ENCODE peak calls at places on chromosomes 13 and 19, in five cellular contexts. M, H, Q, A and P are unnamed samples.

GRCh38 chr19:49986354-49986753 is 25.4 kb upstream of the SIGLEC11 start:
- DNase-seq in Q (no peak), A (no peak), M (no peak), H (no peak), P (no peak)

GRCh38 chr19:28014821-28015405 is 1198.0 kb downstream of the UQCRFS1 start:
- DNase-seq in M (no peak), Q (no peak), A (no peak), H (no peak), P (no peak)

GRCh38 chr13:44232729-44233128 is 140.9 kb upstream of the SERP2 start:
- DNase-seq in A (no peak), H (no peak), M (no peak), Q (no peak), P (no peak)

GRCh38 chr13:48086272-48086671 is 8.6 kb downstream of the MED4 start:
- DNase-seq in H (no peak), A (no peak), Q (no peak), M (no peak), P (no peak)

GRCh38 chr19:38711726-38712153 is 32.5 kb downstream of the CAPN12 start:
- DNase-seq in H (no peak), A (no peak), Q (no peak), M (no peak), P (peak; percentile 97)

GRCh38 chr19:33497151-33497777 is 24.3 kb downstream of the PEPD start:
- DNase-seq in Q (peak; percentile 16), M (no peak), A (no peak), H (no peak), P (no peak)

GRCh38 chr19:10070730-10071446 is 15.2 kb upstream of the SHFL start:
- DNase-seq in H (no peak), M (no peak), Q (no peak), A (no peak), P (no peak)

GRCh38 chr19:9848060-9848459 is 12.9 kb downstream of the PIN1 start:
- DNase-seq in H (no peak), A (no peak), Q (peak; percentile 81), M (no peak), P (no peak)

GRCh38 chr19:50817941-50818858 is 5.4 kb downstream of the KLK1 start:
- DNase-seq in H (peak; percentile 67), Q (peak; percentile 95), A (peak; percentile 63), M (peak; percentile 65), P (no peak)

DNA sequence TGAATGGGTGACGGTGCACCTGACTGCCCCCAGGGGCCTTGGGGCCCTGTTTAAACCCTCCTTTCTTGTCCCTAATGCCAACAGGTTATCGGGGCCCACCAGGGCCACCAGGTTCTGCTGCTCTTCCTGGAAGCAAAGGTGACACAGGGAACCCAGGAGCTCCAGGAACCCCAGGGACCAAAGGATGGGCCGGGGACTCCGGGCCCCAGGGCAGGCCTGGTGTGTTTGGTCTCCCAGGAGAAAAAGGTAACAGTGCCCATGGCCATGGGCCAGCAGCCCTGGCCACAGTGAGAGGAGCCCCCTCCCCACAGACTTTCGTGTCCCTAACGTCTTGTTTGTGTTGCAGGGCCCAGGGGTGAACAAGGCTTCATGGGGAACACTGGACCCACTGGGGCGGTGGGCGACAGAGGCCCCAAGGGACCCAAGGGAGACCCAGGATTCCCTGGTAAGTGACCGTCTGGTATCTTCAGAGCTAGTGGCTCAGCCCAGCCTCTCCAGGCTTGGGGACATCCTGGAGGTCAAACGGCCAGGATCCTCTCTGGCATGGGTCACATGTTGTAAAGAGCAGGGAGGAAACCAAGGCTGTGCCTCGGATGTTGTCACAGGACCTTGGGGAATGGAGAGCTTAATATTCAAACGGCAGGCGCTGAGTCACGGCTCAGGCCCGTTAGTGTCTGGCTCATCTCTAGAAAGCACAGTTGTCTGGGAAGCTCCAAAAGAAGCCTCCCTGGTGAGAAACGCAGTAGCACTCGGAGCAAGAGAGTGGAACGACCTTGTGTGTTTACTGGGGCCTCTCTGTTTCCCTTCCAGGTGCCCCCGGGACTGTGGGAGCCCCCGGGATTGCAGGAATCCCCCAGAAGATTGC is 58.3 kb downstream of the RAB20 start:
- DNase-seq in M (no peak), Q (no peak), H (no peak), A (no peak), P (peak; percentile 12)
- TF ChIP-seq RAD21 in M (no peak), Q (no peak), H (no peak), A (no peak), P (no peak)

GRCh38 chr19:46755077-46755852 is 9.0 kb upstream of the STRN4 start:
- DNase-seq in Q (no peak), M (no peak), A (no peak), H (no peak), P (peak; percentile 77)

GRCh38 chr19:46753420-46754155 is 7.3 kb upstream of the STRN4 start:
- DNase-seq in H (peak; percentile 64), A (no peak), Q (peak; percentile 77), M (no peak), P (no peak)

GRCh38 chr19:46759817-46760333 is 13.6 kb upstream of the STRN4 start:
- DNase-seq in A (no peak), Q (no peak), M (no peak), H (peak; percentile 86), P (peak; percentile 97)

GRCh38 chr19:46756544-46756888 is 10.3 kb upstream of the STRN4 start:
- DNase-seq in Q (no peak), M (no peak), H (no peak), A (no peak), P (no peak)

DNA sequence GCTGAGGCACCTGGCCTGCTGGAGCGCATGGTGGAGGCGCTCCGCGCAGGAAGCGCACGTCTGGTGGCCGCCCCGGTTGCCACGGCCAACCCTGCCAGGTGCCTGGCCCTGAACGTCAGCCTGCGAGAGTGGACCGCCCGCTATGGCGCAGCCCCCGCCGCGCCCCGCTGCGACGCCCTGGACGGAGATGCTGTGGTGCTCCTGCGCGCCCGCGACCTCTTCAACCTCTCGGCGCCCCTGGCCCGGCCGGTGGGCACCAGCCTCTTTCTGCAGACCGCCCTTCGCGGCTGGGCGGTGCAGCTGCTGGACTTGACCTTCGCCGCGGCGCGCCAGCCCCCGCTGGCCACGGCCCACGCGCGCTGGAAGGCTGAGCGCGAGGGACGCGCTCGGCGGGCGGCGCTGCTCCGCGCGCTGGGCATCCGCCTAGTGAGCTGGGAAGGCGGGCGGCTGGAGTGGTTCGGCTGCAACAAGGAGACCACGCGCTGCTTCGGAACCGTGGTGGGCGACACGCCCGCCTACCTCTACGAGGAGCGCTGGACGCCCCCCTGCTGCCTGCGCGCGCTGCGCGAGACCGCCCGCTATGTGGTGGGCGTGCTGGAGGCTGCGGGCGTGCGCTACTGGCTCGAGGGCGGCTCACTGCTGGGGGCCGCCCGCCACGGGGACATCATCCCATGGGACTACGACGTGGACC is 9.7 kb upstream of the STRN4 start:
- DNase-seq in M (no peak), H (no peak), Q (no peak), A (no peak), P (no peak)
- TF ChIP-seq RAD21 in M (no peak), H (no peak), Q (no peak), A (no peak), P (no peak)

DNA sequence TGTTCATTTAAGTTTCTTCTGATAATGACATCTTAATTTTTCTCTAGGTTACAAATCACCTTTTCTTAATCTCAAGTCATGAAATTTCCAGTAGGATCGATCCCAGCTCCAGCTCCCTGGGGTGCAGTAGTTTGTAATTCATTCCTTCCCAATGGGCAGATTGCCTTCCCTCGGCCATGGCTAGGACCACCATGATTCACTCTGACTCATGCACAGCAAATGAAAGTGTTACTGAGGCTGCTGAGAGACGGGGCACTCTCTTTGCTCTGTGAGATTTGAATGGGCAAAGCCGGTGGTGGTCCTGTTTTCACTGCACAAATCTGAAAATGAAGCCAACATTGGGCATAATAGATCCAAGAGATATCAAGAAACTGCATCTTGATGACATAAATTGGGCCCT is 202.8 kb upstream of the IRS2 start:
- DNase-seq in A (no peak), H (no peak), Q (no peak), M (no peak), P (peak; percentile 82)
- TF ChIP-seq RAD21 in A (no peak), H (no peak), Q (no peak), M (no peak), P (no peak)

DNA sequence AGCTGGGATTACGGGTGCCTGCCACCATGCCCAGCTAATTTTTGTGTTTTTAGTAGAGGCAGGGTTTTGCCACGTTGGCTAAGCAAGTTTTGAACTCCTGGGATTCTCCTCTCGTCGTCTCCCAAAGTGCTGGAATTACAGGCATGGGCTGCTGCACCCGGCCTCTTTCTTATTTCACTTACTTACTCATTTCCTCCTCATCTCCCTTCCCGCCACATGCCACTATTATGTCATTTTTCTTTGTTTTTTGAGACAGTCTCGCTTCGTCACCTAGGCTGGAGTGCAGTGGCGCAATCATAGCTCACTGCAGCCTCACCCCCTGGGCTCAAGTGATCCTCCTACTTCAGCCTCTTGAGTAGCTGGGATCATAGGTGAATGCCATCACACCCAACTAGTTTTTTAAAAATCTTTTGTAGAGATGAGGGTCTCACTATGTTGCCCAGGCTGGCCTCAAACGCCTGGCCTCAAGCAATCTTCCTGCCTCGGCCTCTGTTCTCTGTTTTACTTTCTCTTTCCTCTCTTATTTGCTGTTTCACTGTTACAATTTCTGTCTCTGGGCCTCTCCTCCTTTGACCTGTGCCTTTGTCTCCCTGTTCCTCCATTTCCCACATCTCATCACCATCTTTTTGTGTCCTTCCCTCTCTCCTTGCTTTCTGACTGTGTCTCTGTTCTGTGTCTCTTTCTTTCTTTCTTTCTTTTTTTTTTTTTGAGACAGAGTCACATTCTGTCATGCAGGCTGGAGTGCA is 9.2 kb downstream of the SHKBP1 start:
- DNase-seq in Q (no peak), M (no peak), H (peak; percentile 97), A (no peak), P (peak; percentile 44)
- TF ChIP-seq RAD21 in Q (no peak), M (no peak), H (peak; percentile 21), A (no peak), P (no peak)

DNA sequence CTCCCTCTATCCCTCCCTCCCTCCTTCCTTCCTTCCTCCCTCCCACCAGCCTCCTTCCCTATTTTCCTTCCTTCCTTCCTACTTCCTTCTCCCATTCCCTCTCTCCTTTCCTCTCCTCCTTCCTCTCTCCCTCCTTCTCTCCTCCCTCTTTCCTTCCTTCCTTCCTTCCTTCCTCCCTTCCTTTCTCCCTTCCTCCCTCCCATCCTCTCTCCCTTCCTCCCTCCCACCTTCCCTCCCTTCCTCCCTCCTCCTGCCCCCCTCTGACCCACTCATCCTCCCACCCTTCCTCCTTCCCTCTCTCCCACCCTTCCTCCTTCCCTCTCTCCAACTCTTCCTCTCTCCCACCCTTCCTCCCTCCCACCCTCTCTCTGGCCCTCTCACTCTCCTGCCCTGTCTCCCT is 132.1 kb downstream of the ZNF536 start:
- DNase-seq in H (no peak), Q (no peak), A (no peak), M (no peak), P (no peak)
- TF ChIP-seq RAD21 in H (no peak), Q (no peak), A (no peak), M (no peak), P (no peak)

DNA sequence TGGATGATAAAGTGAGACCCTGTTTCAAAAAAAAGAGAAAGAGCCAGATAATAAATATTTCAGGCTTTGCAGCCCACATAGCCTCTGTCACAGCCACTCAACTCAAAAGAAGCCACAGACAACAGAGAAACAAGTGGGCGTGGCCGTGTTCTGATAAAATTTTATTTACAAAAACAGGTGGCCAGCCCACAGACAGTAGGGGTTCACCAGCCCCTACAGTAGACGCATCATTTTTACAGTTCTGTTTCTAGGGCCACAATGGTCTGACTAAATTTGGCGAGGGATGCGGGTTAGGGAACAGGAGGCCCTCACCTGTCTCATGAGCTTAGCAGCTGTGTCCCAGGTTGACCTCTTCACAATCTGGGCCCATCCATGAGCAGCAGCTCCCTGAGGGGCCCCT is 59.5 kb downstream of the ARHGEF18 start:
- DNase-seq in A (no peak), H (no peak), M (no peak), Q (no peak), P (no peak)
- TF ChIP-seq RAD21 in A (no peak), H (no peak), M (no peak), Q (no peak), P (no peak)